ENCODE peak calls at places on chromosomes 7 and 10, in four cellular contexts. F, C, X and R are unnamed samples. For H3K4me1, the result is how much of the 10 kb centered on the place peaks cover.

GRCh38 chr7:93055543-93056107 is 62.2 kb downstream of the SAMD9 start:
- DNase-seq in F (peak), C (no peak), X (no peak), R (no peak)

GRCh38 chr7:100016209-100016901 is 959 bp downstream of the ZKSCAN1 start:
- DNase-seq in F (peak), C (no peak), X (no peak), R (no peak)

GRCh38 chr10:78765726-78766335 is 302.9 kb upstream of the ZMIZ1 start:
- DNase-seq in F (no peak), C (peak), X (no peak), R (no peak)

GRCh38 chr10:34186740-34187139 is 628.4 kb downstream of the PARD3 start:
- DNase-seq in F (no peak), C (no peak), X (no peak), R (no peak)

GRCh38 chr10:3848768-3849643 is 64.0 kb upstream of the KLF6 start:
- DNase-seq in F (no peak), C (no peak), X (no peak), R (no peak)

GRCh38 chr7:95264225-95264927 is 60.0 kb downstream of the PON1 start:
- DNase-seq in F (no peak), C (no peak), X (no peak), R (no peak)

GRCh38 chr10:50576995-50577394 is 46.8 kb downstream of the SGMS1 start:
- DNase-seq in F (no peak), C (no peak), X (no peak), R (no peak)

GRCh38 chr7:80499350-80499955 is 12.4 kb downstream of the GNAT3 start:
- DNase-seq in F (peak), C (no peak), X (peak), R (peak)

GRCh38 chr10:22308390-22308789 is 7.8 kb upstream of the COMMD3 start:
- DNase-seq in F (peak), C (no peak), X (no peak), R (no peak)

GRCh38 chr10:98010939-98011685 is 19.3 kb downstream of the CRTAC1 start:
- DNase-seq in F (no peak), C (no peak), X (no peak), R (no peak)

GRCh38 chr10:122237326-122237725 is 33.8 kb upstream of the BTBD16 start:
- DNase-seq in F (no peak), C (peak), X (no peak), R (no peak)

GRCh38 chr10:24661374-24661773 is 62.3 kb downstream of the ARHGAP21 start:
- DNase-seq in F (no peak), C (no peak), X (no peak), R (no peak)

GRCh38 chr7:28136885-28137284 is 43.7 kb downstream of the JAZF1 start:
- DNase-seq in F (no peak), C (no peak), X (no peak), R (no peak)

GRCh38 chr7:3067606-3068005 is 23.9 kb upstream of the CARD11 start:
- DNase-seq in F (no peak), C (no peak), X (no peak), R (no peak)

GRCh38 chr10:126948355-126949160 is 43.3 kb downstream of the DOCK1 start:
- DNase-seq in F (no peak), C (no peak), X (no peak), R (peak)

GRCh38 chr7:112290065-112290464 is 83.6 kb downstream of the ZNF277 start:
- DNase-seq in F (peak), C (no peak), X (no peak), R (no peak)

GRCh38 chr10:7590271-7590670 is 76.5 kb downstream of the ITIH5 start:
- DNase-seq in F (no peak), C (no peak), X (no peak), R (no peak)

GRCh38 chr7:107068156-107068555 is 23.7 kb downstream of the PRKAR2B start:
- DNase-seq in F (peak), C (no peak), X (no peak), R (no peak)

GRCh38 chr7:2465928-2466327 is 10.3 kb downstream of the GRIFIN start:
- DNase-seq in F (no peak), C (no peak), X (no peak), R (no peak)

GRCh38 chr10:109883859-109884771 is 39.2 kb downstream of the XPNPEP1 start:
- DNase-seq in F (peak), C (peak), X (peak), R (peak)

GRCh38 chr7:30445770-30446169 is 32.8 kb downstream of the NOD1 start:
- DNase-seq in F (peak), C (peak), X (peak), R (no peak)

GRCh38 chr7:95609277-95609971 is 13.1 kb upstream of the PDK4 start:
- DNase-seq in F (peak), C (no peak), X (no peak), R (no peak)

GRCh38 chr7:44396498-44396897 is 71.1 kb upstream of the CAMK2B start:
- DNase-seq in F (no peak), C (no peak), X (no peak), R (no peak)

GRCh38 chr10:79904671-79905321 is 44.1 kb downstream of the SFTPD start:
- DNase-seq in F (peak), C (peak), X (peak), R (no peak)

GRCh38 chr10:130542761-130543160 is 406.6 kb downstream of the GLRX3 start:
- DNase-seq in F (no peak), C (no peak), X (no peak), R (no peak)

GRCh38 chr10:112963835-112964234 is 13.8 kb downstream of the TCF7L2 start:
- DNase-seq in F (peak), C (no peak), X (no peak), R (no peak)

GRCh38 chr10:112964482-112964881 is 14.4 kb downstream of the TCF7L2 start:
- DNase-seq in F (no peak), C (no peak), X (no peak), R (no peak)

GRCh38 chr10:112961609-112962008 is 11.6 kb downstream of the TCF7L2 start:
- DNase-seq in F (peak), C (no peak), X (no peak), R (no peak)

GRCh38 chr10:112960151-112960681 is 10.2 kb downstream of the TCF7L2 start:
- DNase-seq in F (peak), C (no peak), X (no peak), R (no peak)

GRCh38 chr10:112962343-112962742 is 12.3 kb downstream of the TCF7L2 start:
- DNase-seq in F (no peak), C (no peak), X (no peak), R (no peak)
- H3K4me1 ChIP-seq in F (under half), C (under half), X (under half), R (under half)

GRCh38 chr10:131588704-131589220 is 277.2 kb upstream of the TCERG1L start:
- DNase-seq in F (no peak), C (no peak), X (no peak), R (no peak)
- H3K4me3 ChIP-seq in F (no peak), C (no peak), X (no peak), R (no peak)

GRCh38 chr10:44958196-44958896 is 1.3 kb upstream of the RASSF4 start:
- DNase-seq in F (peak), C (no peak), X (no peak), R (no peak)
- H3K4me1 ChIP-seq in F (under half), C (under half), X (under half), R (under half)

GRCh38 chr7:101818699-101819071 is 1.3 kb downstream of the CUX1 start:
- DNase-seq in F (no peak), C (no peak), X (no peak), R (no peak)

GRCh38 chr7:101819913-101820522 is 2.6 kb downstream of the CUX1 start:
- DNase-seq in F (no peak), C (no peak), X (no peak), R (no peak)

GRCh38 chr7:101817930-101818698 is 688 bp downstream of the CUX1 start:
- DNase-seq in F (peak), C (no peak), X (no peak), R (no peak)

GRCh38 chr7:101820703-101821102 is 3.3 kb downstream of the CUX1 start:
- DNase-seq in F (no peak), C (no peak), X (no peak), R (no peak)

DNA sequence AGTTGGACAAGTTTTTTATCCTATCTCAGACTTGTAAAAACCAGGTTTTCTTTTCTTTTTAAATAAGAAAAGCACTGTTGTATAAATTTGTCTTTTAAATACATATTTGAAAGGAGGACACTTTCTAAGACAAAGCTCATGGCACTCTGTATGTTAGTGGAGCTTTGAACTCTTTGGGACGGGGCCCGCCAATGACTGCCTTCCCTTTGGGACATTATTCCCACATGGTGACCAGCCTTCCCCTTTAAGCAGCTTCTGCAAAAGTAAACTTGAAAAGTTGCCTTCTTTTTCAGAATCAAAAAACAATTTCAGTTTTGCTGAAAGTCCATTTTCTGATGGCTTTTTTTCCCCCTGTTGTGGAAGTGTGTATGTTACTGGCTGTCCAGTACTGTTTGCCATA is 1.8 kb downstream of the CUX1 start:
- DNase-seq in F (no peak), C (no peak), X (no peak), R (no peak)
- H3K4me3 ChIP-seq in F (no peak), C (no peak), X (peak), R (no peak)

GRCh38 chr10:88081457-88082054 is 218.1 kb downstream of the PTEN start:
- DNase-seq in F (no peak), C (no peak), X (no peak), R (no peak)
- H3K4me1 ChIP-seq in F (under half), C (under half), X (under half), R (under half)